ENCODE peak calls at places on chromosomes 16 and 17, in five cellular contexts. P is left cardiac atrium; S is activated T-helper 1 cell treated with anti-CD3 and anti-CD28 coated beads, Interleukin-2, amount 50 U/mL, for 16 hours; V is nucleus accumbens; H is HT-29. O is an unnamed sample.
A peak's percentile ranks its signal among the peaks of the same experiment; 100 is the strongest.

GRCh38 chr17:48144976-48145798 is 37.6 kb downstream of the SNX11 start:
- DNase-seq in P (no peak), S (no peak), V (no peak), H (no peak), O (no peak)

GRCh38 chr16:84585886-84586285 is 32.0 kb downstream of the COTL1 start:
- DNase-seq in P (no peak), S (no peak), V (peak; percentile 71), H (no peak), O (no peak)

GRCh38 chr17:6910987-6911603 is 79.6 kb upstream of the TEKT1 start:
- DNase-seq in P (no peak), S (no peak), V (no peak), H (peak; percentile 47), O (no peak)

GRCh38 chr17:66906321-66907278 is 57.9 kb upstream of the CACNG4 start:
- DNase-seq in P (peak; percentile 88), S (peak; percentile 22), V (peak; percentile 17), H (peak; percentile 94), O (peak; percentile 23)

GRCh38 chr17:80696456-80696855 is 151.8 kb downstream of the RPTOR start:
- DNase-seq in P (no peak), S (no peak), V (no peak), H (no peak), O (no peak)

GRCh38 chr16:19678804-19679203 is 39.2 kb downstream of the KNOP1 start:
- DNase-seq in P (no peak), S (no peak), V (no peak), H (no peak), O (no peak)

GRCh38 chr16:13419589-13419988 is 500.4 kb upstream of the ERCC4 start:
- DNase-seq in P (no peak), S (no peak), V (no peak), H (no peak), O (no peak)

GRCh38 chr16:67429799-67430503 is 970 bp upstream of the HSD11B2 start:
- DNase-seq in P (no peak), S (no peak), V (no peak), H (no peak), O (no peak)

GRCh38 chr16:56203052-56203451 is 11.8 kb downstream of the GNAO1 start:
- DNase-seq in P (no peak), S (no peak), V (no peak), H (peak; percentile 25), O (no peak)

GRCh38 chr16:50166511-50167500 is 13.7 kb downstream of the TENT4B start:
- DNase-seq in P (no peak), S (no peak), V (no peak), H (no peak), O (no peak)

GRCh38 chr17:70420876-70421445 is 251.6 kb downstream of the KCNJ2 start:
- DNase-seq in P (no peak), S (no peak), V (no peak), H (no peak), O (no peak)

GRCh38 chr16:23071202-23072083 is 77.8 kb downstream of the USP31 start:
- DNase-seq in P (peak; percentile 46), S (no peak), V (no peak), H (no peak), O (no peak)

GRCh38 chr16:47386201-47386718 is 74.6 kb downstream of the ITFG1 start:
- DNase-seq in P (no peak), S (no peak), V (no peak), H (no peak), O (no peak)

GRCh38 chr17:28528329-28529011 is 22.3 kb downstream of the FOXN1 start:
- DNase-seq in P (no peak), S (no peak), V (no peak), H (no peak), O (no peak)

GRCh38 chr17:80360396-80360795 is 54.6 kb upstream of the ENDOV start:
- DNase-seq in P (peak; percentile 7), S (no peak), V (no peak), H (no peak), O (no peak)

GRCh38 chr17:77681820-77682219 is 276.7 kb upstream of the TNRC6C start:
- DNase-seq in P (peak; percentile 83), S (no peak), V (no peak), H (no peak), O (no peak)

GRCh38 chr17:46832945-46833839 is 14.7 kb upstream of the WNT3 start:
- DNase-seq in P (peak; percentile 55), S (no peak), V (peak; percentile 47), H (no peak), O (no peak)

GRCh38 chr16:85927326-85927725 is 28.4 kb downstream of the IRF8 start:
- DNase-seq in P (no peak), S (no peak), V (no peak), H (no peak), O (no peak)

GRCh38 chr17:18980682-18981384 is 23.7 kb downstream of the FAM83G start:
- DNase-seq in P (no peak), S (no peak), V (no peak), H (no peak), O (no peak)

GRCh38 chr16:301235-301634 is 18.3 kb downstream of the PDIA2 start:
- DNase-seq in P (no peak), S (no peak), V (no peak), H (no peak), O (no peak)

GRCh38 chr16:4217246-4218131 is 24.4 kb downstream of the SRL start:
- DNase-seq in P (peak; percentile 75), S (no peak), V (no peak), H (no peak), O (no peak)

GRCh38 chr16:85923153-85924021 is 24.4 kb downstream of the IRF8 start:
- DNase-seq in P (no peak), S (no peak), V (no peak), H (no peak), O (no peak)

GRCh38 chr16:84686702-84687298 is 13.0 kb upstream of the USP10 start:
- DNase-seq in P (no peak), S (no peak), V (no peak), H (no peak), O (no peak)

GRCh38 chr17:46879101-46879500 is 27.7 kb downstream of the WNT9B start:
- DNase-seq in P (no peak), S (no peak), V (no peak), H (no peak), O (no peak)

GRCh38 chr17:52105601-52106000 is 52.9 kb downstream of the CA10 start:
- DNase-seq in P (no peak), S (no peak), V (no peak), H (no peak), O (no peak)

GRCh38 chr17:336110-337021 is 16.2 kb downstream of the RPH3AL start:
- DNase-seq in P (peak; percentile 83), S (peak; percentile 17), V (no peak), H (peak; percentile 31), O (no peak)

GRCh38 chr16:6682142-6682811 is 650.4 kb upstream of the RBFOX1 start:
- DNase-seq in P (peak; percentile 18), S (no peak), V (peak; percentile 0), H (no peak), O (no peak)

GRCh38 chr17:12896386-12896785 is 107.1 kb downstream of the ARHGAP44 start:
- DNase-seq in P (no peak), S (no peak), V (no peak), H (no peak), O (no peak)

GRCh38 chr17:19381361-19381740 is 3.1 kb downstream of the MAPK7 start:
- DNase-seq in P (no peak), S (no peak), V (no peak), H (no peak), O (no peak)

GRCh38 chr16:17347624-17348023 is 123.1 kb downstream of the XYLT1 start:
- DNase-seq in P (peak; percentile 54), S (no peak), V (no peak), H (no peak), O (no peak)

GRCh38 chr16:5826332-5826731 is 728.7 kb upstream of the EEF2KMT start:
- DNase-seq in P (no peak), S (no peak), V (no peak), H (no peak), O (no peak)

GRCh38 chr16:4071686-4072561 is 44.3 kb downstream of the ADCY9 start:
- DNase-seq in P (no peak), S (no peak), V (no peak), H (no peak), O (no peak)

GRCh38 chr17:82684207-82684903 is 14.1 kb downstream of the RAB40B start:
- DNase-seq in P (no peak), S (no peak), V (no peak), H (peak; percentile 80), O (no peak)

GRCh38 chr17:33494156-33494555 is 201.1 kb upstream of the ASIC2 start:
- DNase-seq in P (no peak), S (no peak), V (no peak), H (no peak), O (no peak)

GRCh38 chr17:79979201-79979840 is 56.4 kb downstream of the TBC1D16 start:
- DNase-seq in P (no peak), S (no peak), V (no peak), H (no peak), O (no peak)

O was measured in activated naive CD8-positive, alpha-beta T cell treated with anti-CD3 and anti-CD28 coated beads, Interleukin-2, amount 50 U/mL, for 16 hours.